ENCODE peak calls at places on chromosomes 12 and 14, in six cellular contexts. One of them, this sample, is unnamed.
A peak's percentile ranks its signal among the peaks of the same experiment; 100 is the strongest.

GRCh38 chr14:20811994-20812393 is 9.3 kb upstream of the RNASE1 start:
- DNase-seq in SK-N-SH: no peak
- DNase-seq in H1: no peak
- DNase-seq in HepG2: no peak
- DNase-seq in K562: no peak
- DNase-seq in GM12878: no peak
- DNase-seq in this sample: no peak

GRCh38 chr12:56163533-56164344 is 5.6 kb downstream of the MYL6 start:
- DNase-seq in GM12878: no peak
- DNase-seq in HepG2: no peak
- DNase-seq in SK-N-SH: no peak
- DNase-seq in H1: no peak
- DNase-seq in K562: no peak
- DNase-seq in this sample: no peak

GRCh38 chr12:91774471-91774921 is 371.1 kb downstream of the BTG1 start:
- DNase-seq in H1: no peak
- DNase-seq in HepG2: no peak
- DNase-seq in K562: no peak
- DNase-seq in GM12878: no peak
- DNase-seq in SK-N-SH: no peak
- DNase-seq in this sample: no peak

GRCh38 chr12:102172436-102172835 is 25.2 kb downstream of the PMCH start:
- DNase-seq in HepG2: no peak
- DNase-seq in GM12878: no peak
- DNase-seq in SK-N-SH: no peak
- DNase-seq in K562: no peak
- DNase-seq in H1: no peak
- DNase-seq in this sample: no peak

GRCh38 chr14:85444685-85445084 is 85.3 kb upstream of the FLRT2 start:
- DNase-seq in SK-N-SH: peak; percentile 6
- DNase-seq in K562: no peak
- DNase-seq in HepG2: no peak
- DNase-seq in GM12878: no peak
- DNase-seq in H1: no peak
- DNase-seq in this sample: peak; percentile 80

GRCh38 chr12:103566398-103566797 is 20.7 kb upstream of the STAB2 start:
- DNase-seq in K562: no peak
- DNase-seq in GM12878: no peak
- DNase-seq in SK-N-SH: no peak
- DNase-seq in H1: no peak
- DNase-seq in HepG2: no peak
- DNase-seq in this sample: no peak

GRCh38 chr12:97324471-97324870 is 138.1 kb upstream of the RMST start:
- DNase-seq in HepG2: no peak
- DNase-seq in H1: no peak
- DNase-seq in SK-N-SH: no peak
- DNase-seq in GM12878: no peak
- DNase-seq in K562: no peak
- DNase-seq in this sample: no peak

GRCh38 chr14:96746101-96746500 is 51.1 kb upstream of the VRK1 start:
- DNase-seq in SK-N-SH: no peak
- DNase-seq in H1: no peak
- DNase-seq in K562: no peak
- DNase-seq in GM12878: no peak
- DNase-seq in HepG2: no peak
- DNase-seq in this sample: no peak

GRCh38 chr14:104227806-104228205 is 89.4 kb downstream of the KIF26A start:
- DNase-seq in K562: no peak
- DNase-seq in SK-N-SH: no peak
- DNase-seq in HepG2: no peak
- DNase-seq in GM12878: no peak
- DNase-seq in H1: no peak
- DNase-seq in this sample: no peak

GRCh38 chr12:4289334-4289878 is 15.8 kb downstream of the CCND2 start:
- DNase-seq in H1: no peak
- DNase-seq in K562: no peak
- DNase-seq in SK-N-SH: no peak
- DNase-seq in HepG2: no peak
- DNase-seq in GM12878: no peak
- DNase-seq in this sample: no peak

GRCh38 chr12:95764848-95765247 is 25.7 kb downstream of the NTN4 start:
- DNase-seq in H1: no peak
- DNase-seq in K562: no peak
- DNase-seq in HepG2: no peak
- DNase-seq in SK-N-SH: no peak
- DNase-seq in GM12878: no peak
- DNase-seq in this sample: no peak

GRCh38 chr14:66543996-66544395 is 36.0 kb downstream of the GPHN start:
- DNase-seq in K562: no peak
- DNase-seq in GM12878: no peak
- DNase-seq in SK-N-SH: no peak
- DNase-seq in HepG2: no peak
- DNase-seq in H1: no peak
- DNase-seq in this sample: no peak

GRCh38 chr12:46678441-46678840 is 147.4 kb downstream of the SLC38A4 start:
- DNase-seq in K562: no peak
- DNase-seq in H1: no peak
- DNase-seq in GM12878: no peak
- DNase-seq in HepG2: no peak
- DNase-seq in SK-N-SH: no peak
- DNase-seq in this sample: no peak
- TF ChIP-seq GABPA in K562: no peak
- TF ChIP-seq GABPA in H1: no peak
- TF ChIP-seq GABPA in GM12878: no peak
- TF ChIP-seq GABPA in HepG2: no peak
- TF ChIP-seq GABPA in SK-N-SH: no peak
- TF ChIP-seq GABPA in this sample: no peak

GRCh38 chr12:109201496-109201885 is 85.1 kb downstream of the ACACB start:
- DNase-seq in HepG2: no peak
- DNase-seq in H1: no peak
- DNase-seq in GM12878: no peak
- DNase-seq in K562: no peak
- DNase-seq in SK-N-SH: no peak
- DNase-seq in this sample: no peak
- TF ChIP-seq POLR2AphosphoS5 in HepG2: no peak
- TF ChIP-seq POLR2AphosphoS5 in H1: no peak
- TF ChIP-seq POLR2AphosphoS5 in GM12878: no peak
- TF ChIP-seq POLR2AphosphoS5 in K562: no peak
- TF ChIP-seq POLR2AphosphoS5 in SK-N-SH: no peak
- TF ChIP-seq POLR2AphosphoS5 in this sample: no peak

GRCh38 chr14:61456720-61457119 is 135.3 kb downstream of the PRKCH start:
- DNase-seq in H1: no peak
- DNase-seq in GM12878: no peak
- DNase-seq in HepG2: peak; percentile 60
- DNase-seq in SK-N-SH: peak; percentile 60
- DNase-seq in K562: peak; percentile 73
- DNase-seq in this sample: peak; percentile 78
- TF ChIP-seq GABPA in H1: no peak
- TF ChIP-seq GABPA in GM12878: no peak
- TF ChIP-seq GABPA in HepG2: no peak
- TF ChIP-seq GABPA in SK-N-SH: no peak
- TF ChIP-seq GABPA in K562: no peak
- TF ChIP-seq GABPA in this sample: no peak

DNA sequence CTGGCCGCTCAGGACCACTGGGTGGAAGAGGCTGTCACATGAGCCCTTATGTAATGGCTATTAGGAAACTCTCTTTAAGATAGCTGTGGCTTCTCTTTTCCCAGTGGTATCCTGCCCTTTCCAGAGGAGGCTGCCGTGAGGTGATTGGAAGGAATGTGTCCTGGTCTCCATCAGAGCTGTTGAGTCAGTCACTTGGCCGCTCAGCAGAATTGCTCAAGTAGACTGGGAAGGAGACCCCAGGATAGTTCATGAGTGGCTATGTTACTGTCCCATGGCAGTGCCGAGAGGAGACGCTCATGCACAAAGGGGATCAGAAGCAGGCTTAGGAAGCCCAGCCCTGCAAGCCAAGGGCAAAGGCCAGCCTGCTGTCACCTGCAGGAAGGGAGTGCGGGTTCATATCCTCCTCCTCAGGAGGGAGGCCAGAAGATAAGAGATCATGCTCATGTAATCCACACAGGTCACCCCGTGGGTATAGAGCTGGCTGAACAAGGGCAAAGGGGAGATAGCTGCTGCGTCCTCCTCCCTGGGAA is 136.9 kb upstream of the MAX start:
- DNase-seq in K562: no peak
- DNase-seq in HepG2: peak; percentile 61
- DNase-seq in GM12878: no peak
- DNase-seq in H1: no peak
- DNase-seq in SK-N-SH: no peak
- DNase-seq in this sample: no peak
- TF ChIP-seq POLR2AphosphoS5 in K562: no peak
- TF ChIP-seq POLR2AphosphoS5 in HepG2: no peak
- TF ChIP-seq POLR2AphosphoS5 in GM12878: no peak
- TF ChIP-seq POLR2AphosphoS5 in H1: no peak
- TF ChIP-seq POLR2AphosphoS5 in SK-N-SH: no peak
- TF ChIP-seq POLR2AphosphoS5 in this sample: no peak

GRCh38 chr12:88781909-88782308 is 201.6 kb upstream of the KITLG start:
- DNase-seq in K562: no peak
- DNase-seq in H1: no peak
- DNase-seq in HepG2: no peak
- DNase-seq in GM12878: no peak
- DNase-seq in SK-N-SH: no peak
- DNase-seq in this sample: no peak
- TF ChIP-seq GABPA in K562: no peak
- TF ChIP-seq GABPA in H1: no peak
- TF ChIP-seq GABPA in HepG2: no peak
- TF ChIP-seq GABPA in GM12878: no peak
- TF ChIP-seq GABPA in SK-N-SH: no peak
- TF ChIP-seq GABPA in this sample: no peak

GRCh38 chr14:83975435-83976222 is 1554.3 kb upstream of the FLRT2 start:
- DNase-seq in K562: no peak
- DNase-seq in H1: no peak
- DNase-seq in HepG2: no peak
- DNase-seq in GM12878: no peak
- DNase-seq in SK-N-SH: no peak
- DNase-seq in this sample: no peak
- TF ChIP-seq POLR2AphosphoS5 in K562: no peak
- TF ChIP-seq POLR2AphosphoS5 in H1: no peak
- TF ChIP-seq POLR2AphosphoS5 in HepG2: no peak
- TF ChIP-seq POLR2AphosphoS5 in GM12878: no peak
- TF ChIP-seq POLR2AphosphoS5 in SK-N-SH: no peak
- TF ChIP-seq POLR2AphosphoS5 in this sample: no peak

GRCh38 chr14:57031474-57031873 is 221.2 kb upstream of the OTX2 start:
- DNase-seq in H1: no peak
- DNase-seq in HepG2: no peak
- DNase-seq in K562: no peak
- DNase-seq in GM12878: no peak
- DNase-seq in SK-N-SH: no peak
- DNase-seq in this sample: no peak

GRCh38 chr14:57025456-57025855 is 215.2 kb upstream of the OTX2 start:
- DNase-seq in GM12878: no peak
- DNase-seq in SK-N-SH: no peak
- DNase-seq in HepG2: no peak
- DNase-seq in H1: no peak
- DNase-seq in K562: peak; percentile 6
- DNase-seq in this sample: no peak

GRCh38 chr14:57029620-57030253 is 219.5 kb upstream of the OTX2 start:
- DNase-seq in K562: no peak
- DNase-seq in H1: no peak
- DNase-seq in SK-N-SH: no peak
- DNase-seq in GM12878: no peak
- DNase-seq in HepG2: no peak
- DNase-seq in this sample: no peak
- TF ChIP-seq GABPA in K562: no peak
- TF ChIP-seq GABPA in H1: no peak
- TF ChIP-seq GABPA in SK-N-SH: no peak
- TF ChIP-seq GABPA in GM12878: no peak
- TF ChIP-seq GABPA in HepG2: no peak
- TF ChIP-seq GABPA in this sample: no peak

GRCh38 chr12:121581681-121582439 is 1.0 kb upstream of the KDM2B start:
- DNase-seq in K562: peak; percentile 65
- DNase-seq in SK-N-SH: peak; percentile 79
- DNase-seq in H1: no peak
- DNase-seq in GM12878: no peak
- DNase-seq in HepG2: no peak
- DNase-seq in this sample: peak; percentile 39

GRCh38 chr12:121579190-121579791 is 1.5 kb downstream of the KDM2B start:
- DNase-seq in GM12878: no peak
- DNase-seq in H1: no peak
- DNase-seq in K562: peak; percentile 65
- DNase-seq in SK-N-SH: peak; percentile 76
- DNase-seq in HepG2: no peak
- DNase-seq in this sample: peak; percentile 30

GRCh38 chr12:121578230-121579189 is 2.3 kb downstream of the KDM2B start:
- DNase-seq in H1: peak; percentile 34
- DNase-seq in SK-N-SH: peak; percentile 37
- DNase-seq in K562: no peak
- DNase-seq in HepG2: no peak
- DNase-seq in GM12878: no peak
- DNase-seq in this sample: no peak

GRCh38 chr12:121580959-121581680 is at the start of gene KDM2B:
- DNase-seq in GM12878: no peak
- DNase-seq in HepG2: peak; percentile 63
- DNase-seq in SK-N-SH: peak; percentile 46
- DNase-seq in K562: peak; percentile 50
- DNase-seq in H1: no peak
- DNase-seq in this sample: no peak

DNA sequence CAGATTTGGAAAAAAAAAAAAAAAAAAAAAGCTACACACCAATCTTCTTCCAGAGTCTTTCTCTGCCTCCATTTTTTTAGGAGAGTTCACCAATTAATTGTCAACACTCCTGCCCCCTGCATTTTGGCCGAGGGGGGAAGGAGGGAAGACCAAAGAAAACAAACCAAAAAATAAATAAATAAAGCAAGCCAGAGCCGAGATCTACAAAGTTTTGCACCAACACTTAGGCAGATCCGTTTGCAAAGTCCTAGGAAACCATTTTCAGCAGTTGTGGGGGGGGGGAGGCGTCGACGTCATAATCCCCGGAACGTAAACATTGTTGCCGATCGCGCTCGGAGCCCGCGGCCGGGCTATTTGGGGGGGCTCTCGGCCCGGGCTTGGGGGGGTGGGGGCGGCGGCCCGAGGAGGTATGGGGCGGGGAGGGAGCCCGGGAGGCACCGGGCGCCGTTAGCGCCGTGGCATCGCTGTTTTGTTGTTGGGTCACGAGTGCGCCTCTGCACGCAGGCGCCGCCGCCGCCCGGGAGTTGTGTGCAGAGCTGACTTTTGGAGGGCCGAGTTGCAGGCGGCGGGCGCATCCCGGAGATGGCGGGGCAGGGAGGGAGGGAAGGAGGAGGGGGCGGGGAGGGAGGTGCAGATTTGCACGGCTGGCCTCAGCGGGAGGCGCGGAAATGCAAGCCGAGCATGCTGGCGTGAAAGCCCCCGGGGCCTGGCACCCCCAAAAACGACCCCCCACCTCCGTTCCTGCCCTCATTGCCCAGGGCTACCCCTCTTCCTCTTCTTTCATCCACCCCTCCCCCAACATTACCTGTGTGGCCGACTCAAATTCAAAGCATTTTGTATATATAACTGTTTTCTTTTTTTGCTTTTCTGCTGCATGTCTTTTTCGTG is 598 bp downstream of the KDM2B start:
- DNase-seq in HepG2: peak; percentile 34
- DNase-seq in GM12878: no peak
- DNase-seq in K562: peak; percentile 83
- DNase-seq in H1: peak; percentile 54
- DNase-seq in SK-N-SH: peak; percentile 84
- DNase-seq in this sample: peak; percentile 67
- TF ChIP-seq POLR2AphosphoS5 in HepG2: no peak
- TF ChIP-seq POLR2AphosphoS5 in GM12878: no peak
- TF ChIP-seq POLR2AphosphoS5 in K562: peak; percentile 44
- TF ChIP-seq POLR2AphosphoS5 in H1: peak; percentile 82
- TF ChIP-seq POLR2AphosphoS5 in SK-N-SH: peak; percentile 17
- TF ChIP-seq POLR2AphosphoS5 in this sample: no peak

GRCh38 chr14:57573193-57573592 is 79.5 kb upstream of the CCDC198 start:
- DNase-seq in HepG2: no peak
- DNase-seq in GM12878: no peak
- DNase-seq in H1: no peak
- DNase-seq in K562: no peak
- DNase-seq in SK-N-SH: no peak
- DNase-seq in this sample: no peak
- TF ChIP-seq GABPA in HepG2: no peak
- TF ChIP-seq GABPA in GM12878: no peak
- TF ChIP-seq GABPA in H1: no peak
- TF ChIP-seq GABPA in K562: no peak
- TF ChIP-seq GABPA in SK-N-SH: no peak
- TF ChIP-seq GABPA in this sample: no peak

This sample was measured in HL-60.